ENCODE peak calls at places on chromosomes 4 and X, in six cellular contexts. H is astrocyte, Y is lower lobe of right lung, I is PC-3, B is cardiac muscle cell, K is EL. Z is an unnamed sample.

GRCh38 chr4:177558995-177559394 is 116.8 kb upstream of the AGA start:
- DNase-seq in H (no peak), Y (no peak), I (no peak), B (no peak), K (no peak), Z (no peak)

GRCh38 chr4:100742045-100742444 is 224.2 kb upstream of the EMCN start:
- DNase-seq in H (peak), Y (no peak), I (peak), B (peak), K (peak), Z (peak)

GRCh38 chrX:115058276-115058675 is 40.9 kb upstream of the IL13RA2 start:
- DNase-seq in H (peak), Y (no peak), I (peak), B (no peak), K (peak), Z (peak)

GRCh38 chrX:20067709-20068315 is 48.9 kb downstream of the MAP7D2 start:
- DNase-seq in H (peak), Y (peak), I (peak), B (no peak), K (peak), Z (peak)

GRCh38 chr4:2365054-2365912 is 53.2 kb downstream of the ZFYVE28 start:
- DNase-seq in H (no peak), Y (peak), I (peak), B (no peak), K (no peak), Z (no peak)

GRCh38 chr4:188299161-188299560 is 159.9 kb downstream of the TRIML1 start:
- DNase-seq in H (no peak), Y (no peak), I (no peak), B (peak), K (no peak), Z (no peak)

GRCh38 chr4:70632028-70632427 is 3.5 kb downstream of the ENAM start:
- DNase-seq in H (peak), Y (no peak), I (peak), B (no peak), K (peak), Z (peak)

GRCh38 chr4:107616838-107617389 is 103.1 kb downstream of the PAPSS1 start:
- DNase-seq in H (no peak), Y (no peak), I (peak), B (no peak), K (no peak), Z (peak)

GRCh38 chr4:40316333-40316781 is 18.8 kb upstream of the CHRNA9 start:
- DNase-seq in H (peak), Y (no peak), I (peak), B (no peak), K (peak), Z (peak)

GRCh38 chr4:62429297-62429696 is 1229.2 kb downstream of the ADGRL3 start:
- DNase-seq in H (no peak), Y (no peak), I (no peak), B (no peak), K (no peak), Z (no peak)

GRCh38 chr4:119209077-119209476 is 3.4 kb upstream of the USP53 start:
- DNase-seq in H (peak), Y (no peak), I (peak), B (no peak), K (peak), Z (peak)

GRCh38 chrX:39175418-39176057 is 374.3 kb downstream of the MID1IP1 start:
- DNase-seq in H (no peak), Y (no peak), I (no peak), B (no peak), K (no peak), Z (no peak)

GRCh38 chr4:3796960-3797359 is 30.8 kb downstream of the ADRA2C start:
- DNase-seq in H (no peak), Y (peak), I (no peak), B (no peak), K (no peak), Z (no peak)

GRCh38 chr4:6614701-6615230 is 25.7 kb upstream of the MRFAP1 start:
- DNase-seq in H (no peak), Y (no peak), I (no peak), B (no peak), K (no peak), Z (no peak)

Z was measured in fibroblast of lung.